ENCODE peak calls at places on chromosomes 3 and 15, in six cellular contexts. One of them, this sample, is unnamed.

GRCh38 chr3:188695251-188695650 is 476.5 kb upstream of the TPRG1 start:
- DNase-seq in AG09319: no peak
- DNase-seq in choroid plexus epithelial cell: no peak
- DNase-seq in activated CD4-positive, CD25-positive, alpha-beta regulatory T cell: no peak
- DNase-seq in endothelial cell: no peak
- DNase-seq in RKO: peak; percentile 50
- DNase-seq in this sample: no peak

GRCh38 chr3:58249358-58250092 is 11.9 kb downstream of the ABHD6 start:
- DNase-seq in AG09319: no peak
- DNase-seq in choroid plexus epithelial cell: peak; percentile 43
- DNase-seq in activated CD4-positive, CD25-positive, alpha-beta regulatory T cell: no peak
- DNase-seq in endothelial cell: no peak
- DNase-seq in RKO: no peak
- DNase-seq in this sample: no peak

GRCh38 chr15:41836072-41836471 is 2.6 kb upstream of the PLA2G4B start:
- DNase-seq in AG09319: no peak
- DNase-seq in choroid plexus epithelial cell: no peak
- DNase-seq in activated CD4-positive, CD25-positive, alpha-beta regulatory T cell: no peak
- DNase-seq in endothelial cell: no peak
- DNase-seq in RKO: no peak
- DNase-seq in this sample: no peak

GRCh38 chr15:44501768-44502366 is 35.1 kb upstream of the EIF3J start:
- DNase-seq in AG09319: peak; percentile 14
- DNase-seq in choroid plexus epithelial cell: peak; percentile 75
- DNase-seq in activated CD4-positive, CD25-positive, alpha-beta regulatory T cell: no peak
- DNase-seq in endothelial cell: no peak
- DNase-seq in RKO: peak; percentile 78
- DNase-seq in this sample: peak; percentile 36

GRCh38 chr3:14923476-14923875 is 23.9 kb upstream of the NR2C2 start:
- DNase-seq in AG09319: no peak
- DNase-seq in choroid plexus epithelial cell: no peak
- DNase-seq in activated CD4-positive, CD25-positive, alpha-beta regulatory T cell: no peak
- DNase-seq in endothelial cell: no peak
- DNase-seq in RKO: no peak
- DNase-seq in this sample: no peak

GRCh38 chr15:60634815-60635214 is 155.9 kb upstream of the ICE2 start:
- DNase-seq in AG09319: no peak
- DNase-seq in choroid plexus epithelial cell: peak; percentile 3
- DNase-seq in activated CD4-positive, CD25-positive, alpha-beta regulatory T cell: no peak
- DNase-seq in endothelial cell: no peak
- DNase-seq in RKO: no peak
- DNase-seq in this sample: no peak

GRCh38 chr3:152056481-152056880 is 183.0 kb downstream of the SUCNR1 start:
- DNase-seq in AG09319: no peak
- DNase-seq in choroid plexus epithelial cell: no peak
- DNase-seq in activated CD4-positive, CD25-positive, alpha-beta regulatory T cell: no peak
- DNase-seq in endothelial cell: no peak
- DNase-seq in RKO: no peak
- DNase-seq in this sample: no peak

GRCh38 chr3:45109736-45110135 is 36.4 kb downstream of the CDCP1 start:
- DNase-seq in AG09319: no peak
- DNase-seq in choroid plexus epithelial cell: no peak
- DNase-seq in activated CD4-positive, CD25-positive, alpha-beta regulatory T cell: no peak
- DNase-seq in endothelial cell: no peak
- DNase-seq in RKO: no peak
- DNase-seq in this sample: no peak

GRCh38 chr15:90414408-90415028 is 26.5 kb downstream of the IQGAP1 start:
- DNase-seq in AG09319: no peak
- DNase-seq in choroid plexus epithelial cell: peak; percentile 88
- DNase-seq in activated CD4-positive, CD25-positive, alpha-beta regulatory T cell: no peak
- DNase-seq in endothelial cell: no peak
- DNase-seq in RKO: peak; percentile 88
- DNase-seq in this sample: peak; percentile 40

GRCh38 chr15:75817151-75817935 is 25.9 kb upstream of the UBE2Q2 start:
- DNase-seq in AG09319: no peak
- DNase-seq in choroid plexus epithelial cell: peak; percentile 54
- DNase-seq in activated CD4-positive, CD25-positive, alpha-beta regulatory T cell: no peak
- DNase-seq in endothelial cell: no peak
- DNase-seq in RKO: no peak
- DNase-seq in this sample: no peak

GRCh38 chr3:64491843-64492242 is 196.0 kb downstream of the ADAMTS9 start:
- DNase-seq in AG09319: no peak
- DNase-seq in choroid plexus epithelial cell: no peak
- DNase-seq in activated CD4-positive, CD25-positive, alpha-beta regulatory T cell: no peak
- DNase-seq in endothelial cell: no peak
- DNase-seq in RKO: no peak
- DNase-seq in this sample: no peak

GRCh38 chr3:152460936-152461335 is 192.2 kb downstream of the MBNL1 start:
- DNase-seq in AG09319: no peak
- DNase-seq in choroid plexus epithelial cell: no peak
- DNase-seq in activated CD4-positive, CD25-positive, alpha-beta regulatory T cell: no peak
- DNase-seq in endothelial cell: no peak
- DNase-seq in RKO: no peak
- DNase-seq in this sample: no peak

GRCh38 chr3:31785734-31786133 is 195.3 kb downstream of the OSBPL10 start:
- DNase-seq in AG09319: no peak
- DNase-seq in choroid plexus epithelial cell: no peak
- DNase-seq in activated CD4-positive, CD25-positive, alpha-beta regulatory T cell: no peak
- DNase-seq in endothelial cell: no peak
- DNase-seq in RKO: no peak
- DNase-seq in this sample: no peak

GRCh38 chr3:80769683-80770082 is 991.8 kb downstream of the GBE1 start:
- DNase-seq in AG09319: no peak
- DNase-seq in choroid plexus epithelial cell: no peak
- DNase-seq in activated CD4-positive, CD25-positive, alpha-beta regulatory T cell: no peak
- DNase-seq in endothelial cell: peak; percentile 6
- DNase-seq in RKO: no peak
- DNase-seq in this sample: no peak

GRCh38 chr3:64130436-64130835 is 94.8 kb downstream of the PRICKLE2 start:
- DNase-seq in AG09319: no peak
- DNase-seq in choroid plexus epithelial cell: no peak
- DNase-seq in activated CD4-positive, CD25-positive, alpha-beta regulatory T cell: no peak
- DNase-seq in endothelial cell: no peak
- DNase-seq in RKO: no peak
- DNase-seq in this sample: no peak

GRCh38 chr3:71987828-71988227 is 202.9 kb upstream of the PROK2 start:
- DNase-seq in AG09319: no peak
- DNase-seq in choroid plexus epithelial cell: peak; percentile 44
- DNase-seq in activated CD4-positive, CD25-positive, alpha-beta regulatory T cell: no peak
- DNase-seq in endothelial cell: peak; percentile 46
- DNase-seq in RKO: no peak
- DNase-seq in this sample: no peak

GRCh38 chr3:29695201-29695904 is 414.5 kb downstream of the RBMS3 start:
- DNase-seq in AG09319: peak; percentile 91
- DNase-seq in choroid plexus epithelial cell: peak; percentile 96
- DNase-seq in activated CD4-positive, CD25-positive, alpha-beta regulatory T cell: no peak
- DNase-seq in endothelial cell: no peak
- DNase-seq in RKO: no peak
- DNase-seq in this sample: peak; percentile 79

GRCh38 chr15:78405336-78405924 is 32.6 kb upstream of the IREB2 start:
- DNase-seq in AG09319: no peak
- DNase-seq in choroid plexus epithelial cell: no peak
- DNase-seq in activated CD4-positive, CD25-positive, alpha-beta regulatory T cell: no peak
- DNase-seq in endothelial cell: no peak
- DNase-seq in RKO: no peak
- DNase-seq in this sample: no peak

GRCh38 chr3:63523100-63523499 is 129.4 kb upstream of the SNTN start:
- DNase-seq in AG09319: no peak
- DNase-seq in choroid plexus epithelial cell: no peak
- DNase-seq in activated CD4-positive, CD25-positive, alpha-beta regulatory T cell: no peak
- DNase-seq in endothelial cell: no peak
- DNase-seq in RKO: no peak
- DNase-seq in this sample: no peak

GRCh38 chr3:70138606-70139005 is 139.1 kb downstream of the SAMMSON start:
- DNase-seq in AG09319: no peak
- DNase-seq in choroid plexus epithelial cell: no peak
- DNase-seq in activated CD4-positive, CD25-positive, alpha-beta regulatory T cell: no peak
- DNase-seq in endothelial cell: no peak
- DNase-seq in RKO: peak; percentile 63
- DNase-seq in this sample: no peak

GRCh38 chr15:73389539-73389938 is 20.8 kb upstream of the HCN4 start:
- DNase-seq in AG09319: no peak
- DNase-seq in choroid plexus epithelial cell: no peak
- DNase-seq in activated CD4-positive, CD25-positive, alpha-beta regulatory T cell: no peak
- DNase-seq in endothelial cell: no peak
- DNase-seq in RKO: no peak
- DNase-seq in this sample: no peak

GRCh38 chr3:160941885-160942494 is 163.2 kb downstream of the B3GALNT1 start:
- DNase-seq in AG09319: no peak
- DNase-seq in choroid plexus epithelial cell: peak; percentile 86
- DNase-seq in activated CD4-positive, CD25-positive, alpha-beta regulatory T cell: no peak
- DNase-seq in endothelial cell: peak; percentile 74
- DNase-seq in RKO: peak; percentile 72
- DNase-seq in this sample: peak; percentile 46

GRCh38 chr3:36591959-36592358 is 172.4 kb downstream of the DCLK3 start:
- DNase-seq in AG09319: no peak
- DNase-seq in choroid plexus epithelial cell: peak; percentile 61
- DNase-seq in activated CD4-positive, CD25-positive, alpha-beta regulatory T cell: no peak
- DNase-seq in endothelial cell: no peak
- DNase-seq in RKO: no peak
- DNase-seq in this sample: no peak

GRCh38 chr3:13123765-13124164 is 50.5 kb upstream of the IQSEC1 start:
- DNase-seq in AG09319: no peak
- DNase-seq in choroid plexus epithelial cell: no peak
- DNase-seq in activated CD4-positive, CD25-positive, alpha-beta regulatory T cell: no peak
- DNase-seq in endothelial cell: no peak
- DNase-seq in RKO: no peak
- DNase-seq in this sample: no peak

GRCh38 chr3:149579838-149580542 is 77.8 kb downstream of the WWTR1 start:
- DNase-seq in AG09319: no peak
- DNase-seq in choroid plexus epithelial cell: peak; percentile 56
- DNase-seq in activated CD4-positive, CD25-positive, alpha-beta regulatory T cell: no peak
- DNase-seq in endothelial cell: no peak
- DNase-seq in RKO: peak; percentile 95
- DNase-seq in this sample: peak; percentile 44

GRCh38 chr3:147139341-147139740 is 267.0 kb downstream of the ZIC4 start:
- DNase-seq in AG09319: no peak
- DNase-seq in choroid plexus epithelial cell: no peak
- DNase-seq in activated CD4-positive, CD25-positive, alpha-beta regulatory T cell: no peak
- DNase-seq in endothelial cell: no peak
- DNase-seq in RKO: no peak
- DNase-seq in this sample: no peak

GRCh38 chr15:36469567-36469966 is 109.9 kb upstream of the CDIN1 start:
- DNase-seq in AG09319: no peak
- DNase-seq in choroid plexus epithelial cell: peak; percentile 37
- DNase-seq in activated CD4-positive, CD25-positive, alpha-beta regulatory T cell: no peak
- DNase-seq in endothelial cell: no peak
- DNase-seq in RKO: no peak
- DNase-seq in this sample: no peak

GRCh38 chr15:84804005-84804803 is 13.0 kb upstream of the ALPK3 start:
- DNase-seq in AG09319: no peak
- DNase-seq in choroid plexus epithelial cell: no peak
- DNase-seq in activated CD4-positive, CD25-positive, alpha-beta regulatory T cell: no peak
- DNase-seq in endothelial cell: no peak
- DNase-seq in RKO: no peak
- DNase-seq in this sample: no peak

GRCh38 chr15:84973492-84974460 is 7.9 kb upstream of the PDE8A start:
- DNase-seq in AG09319: no peak
- DNase-seq in choroid plexus epithelial cell: no peak
- DNase-seq in activated CD4-positive, CD25-positive, alpha-beta regulatory T cell: no peak
- DNase-seq in endothelial cell: no peak
- DNase-seq in RKO: no peak
- DNase-seq in this sample: no peak

GRCh38 chr3:40258555-40258954 is 51.0 kb upstream of the EIF1B start:
- DNase-seq in AG09319: peak; percentile 2
- DNase-seq in choroid plexus epithelial cell: peak; percentile 8
- DNase-seq in activated CD4-positive, CD25-positive, alpha-beta regulatory T cell: no peak
- DNase-seq in endothelial cell: no peak
- DNase-seq in RKO: peak; percentile 67
- DNase-seq in this sample: no peak

GRCh38 chr3:179671709-179672337 is 19.0 kb downstream of the USP13 start:
- DNase-seq in AG09319: no peak
- DNase-seq in choroid plexus epithelial cell: peak; percentile 97
- DNase-seq in activated CD4-positive, CD25-positive, alpha-beta regulatory T cell: no peak
- DNase-seq in endothelial cell: no peak
- DNase-seq in RKO: no peak
- DNase-seq in this sample: no peak

GRCh38 chr15:68228143-68228970 is 1.2 kb downstream of the CLN6 start:
- DNase-seq in AG09319: no peak
- DNase-seq in choroid plexus epithelial cell: peak; percentile 12
- DNase-seq in activated CD4-positive, CD25-positive, alpha-beta regulatory T cell: no peak
- DNase-seq in endothelial cell: no peak
- DNase-seq in RKO: peak; percentile 68
- DNase-seq in this sample: no peak

GRCh38 chr15:86493884-86494283 is 414.2 kb downstream of the AGBL1 start:
- DNase-seq in AG09319: no peak
- DNase-seq in choroid plexus epithelial cell: no peak
- DNase-seq in activated CD4-positive, CD25-positive, alpha-beta regulatory T cell: no peak
- DNase-seq in endothelial cell: no peak
- DNase-seq in RKO: no peak
- DNase-seq in this sample: no peak

GRCh38 chr3:97927699-97928098 is 44.5 kb downstream of the RIOX2 start:
- DNase-seq in AG09319: peak; percentile 35
- DNase-seq in choroid plexus epithelial cell: peak; percentile 70
- DNase-seq in activated CD4-positive, CD25-positive, alpha-beta regulatory T cell: no peak
- DNase-seq in endothelial cell: no peak
- DNase-seq in RKO: no peak
- DNase-seq in this sample: no peak

GRCh38 chr3:114644372-114644771 is 350.5 kb downstream of the TIGIT start:
- DNase-seq in AG09319: no peak
- DNase-seq in choroid plexus epithelial cell: no peak
- DNase-seq in activated CD4-positive, CD25-positive, alpha-beta regulatory T cell: no peak
- DNase-seq in endothelial cell: no peak
- DNase-seq in RKO: no peak
- DNase-seq in this sample: no peak

GRCh38 chr15:83499476-83499875 is 52.3 kb downstream of the SH3GL3 start:
- DNase-seq in AG09319: no peak
- DNase-seq in choroid plexus epithelial cell: no peak
- DNase-seq in activated CD4-positive, CD25-positive, alpha-beta regulatory T cell: no peak
- DNase-seq in endothelial cell: no peak
- DNase-seq in RKO: no peak
- DNase-seq in this sample: no peak

GRCh38 chr3:48299746-48300361 is 33.6 kb downstream of the SPINK8 start:
- DNase-seq in AG09319: no peak
- DNase-seq in choroid plexus epithelial cell: no peak
- DNase-seq in activated CD4-positive, CD25-positive, alpha-beta regulatory T cell: no peak
- DNase-seq in endothelial cell: no peak
- DNase-seq in RKO: no peak
- DNase-seq in this sample: no peak

GRCh38 chr15:75198560-75199346 is 2.9 kb upstream of the C15orf39 start:
- DNase-seq in AG09319: no peak
- DNase-seq in choroid plexus epithelial cell: peak; percentile 75
- DNase-seq in activated CD4-positive, CD25-positive, alpha-beta regulatory T cell: no peak
- DNase-seq in endothelial cell: no peak
- DNase-seq in RKO: peak; percentile 15
- DNase-seq in this sample: no peak

GRCh38 chr3:120767106-120767505 is 24.6 kb downstream of the GTF2E1 start:
- DNase-seq in AG09319: peak; percentile 52
- DNase-seq in choroid plexus epithelial cell: peak; percentile 71
- DNase-seq in activated CD4-positive, CD25-positive, alpha-beta regulatory T cell: no peak
- DNase-seq in endothelial cell: no peak
- DNase-seq in RKO: no peak
- DNase-seq in this sample: no peak

This sample was measured in fibroblast of the conjunctiva.